ENCODE peak calls at places on chromosomes 12 and 14, in four cellular contexts. One of them, this sample, is unnamed.
A peak's percentile ranks its signal among the peaks of the same experiment; 100 is the strongest.

GRCh38 chr14:101456246-101457159 is 104.8 kb upstream of the DIO3 start:
- DNase-seq in psoas muscle: no peak
- DNase-seq in cardiac muscle cell: no peak
- DNase-seq in SK-N-SH: no peak
- DNase-seq in this sample: no peak

GRCh38 chr14:27186048-27186447 is 588.2 kb upstream of the NOVA1 start:
- DNase-seq in psoas muscle: no peak
- DNase-seq in cardiac muscle cell: no peak
- DNase-seq in SK-N-SH: no peak
- DNase-seq in this sample: no peak

GRCh38 chr14:34039428-34040047 is 88.7 kb upstream of the EGLN3 start:
- DNase-seq in psoas muscle: no peak
- DNase-seq in cardiac muscle cell: no peak
- DNase-seq in SK-N-SH: no peak
- DNase-seq in this sample: no peak

GRCh38 chr12:91432079-91432478 is 249.5 kb upstream of the DCN start:
- DNase-seq in psoas muscle: no peak
- DNase-seq in cardiac muscle cell: peak; percentile 75
- DNase-seq in SK-N-SH: no peak
- DNase-seq in this sample: peak; percentile 4

GRCh38 chr12:11162494-11162893 is 8.5 kb upstream of the SMIM10L1 start:
- DNase-seq in psoas muscle: no peak
- DNase-seq in cardiac muscle cell: no peak
- DNase-seq in SK-N-SH: no peak
- DNase-seq in this sample: peak; percentile 3

GRCh38 chr14:99497894-99498293 is 16.7 kb downstream of the CCNK start:
- DNase-seq in psoas muscle: no peak
- DNase-seq in cardiac muscle cell: no peak
- DNase-seq in SK-N-SH: no peak
- DNase-seq in this sample: no peak

GRCh38 chr14:43674273-43674672 is 832.8 kb downstream of the FSCB start:
- DNase-seq in psoas muscle: no peak
- DNase-seq in cardiac muscle cell: no peak
- DNase-seq in SK-N-SH: no peak
- DNase-seq in this sample: no peak

GRCh38 chr14:103656758-103657133 is 27.7 kb downstream of the KLC1 start:
- DNase-seq in psoas muscle: no peak
- DNase-seq in cardiac muscle cell: no peak
- DNase-seq in SK-N-SH: no peak
- DNase-seq in this sample: no peak

GRCh38 chr14:104926619-104927431 is 2.1 kb downstream of the PLD4 start:
- DNase-seq in psoas muscle: no peak
- DNase-seq in cardiac muscle cell: peak; percentile 32
- DNase-seq in SK-N-SH: no peak
- DNase-seq in this sample: no peak

GRCh38 chr12:27094726-27095125 is 12.3 kb upstream of the C12orf71 start:
- DNase-seq in psoas muscle: no peak
- DNase-seq in cardiac muscle cell: no peak
- DNase-seq in SK-N-SH: no peak
- DNase-seq in this sample: no peak

GRCh38 chr12:115375188-115375991 is 691.4 kb upstream of the TBX3 start:
- DNase-seq in psoas muscle: no peak
- DNase-seq in cardiac muscle cell: no peak
- DNase-seq in SK-N-SH: no peak
- DNase-seq in this sample: peak; percentile 78

GRCh38 chr14:81523616-81524015 is 10.0 kb downstream of the SEL1L start:
- DNase-seq in psoas muscle: no peak
- DNase-seq in cardiac muscle cell: no peak
- DNase-seq in SK-N-SH: no peak
- DNase-seq in this sample: no peak

GRCh38 chr12:98895086-98895651 is 250.1 kb downstream of the APAF1 start:
- DNase-seq in psoas muscle: no peak
- DNase-seq in cardiac muscle cell: peak; percentile 49
- DNase-seq in SK-N-SH: peak; percentile 67
- DNase-seq in this sample: no peak

GRCh38 chr12:119180380-119181040 is 1.8 kb downstream of the HSPB8 start:
- DNase-seq in psoas muscle: peak; percentile 74
- DNase-seq in cardiac muscle cell: peak; percentile 38
- DNase-seq in SK-N-SH: no peak
- DNase-seq in this sample: peak; percentile 68

GRCh38 chr14:105711841-105712460 is 185.6 kb downstream of the TMEM121 start:
- DNase-seq in psoas muscle: no peak
- DNase-seq in cardiac muscle cell: no peak
- DNase-seq in SK-N-SH: peak; percentile 40
- DNase-seq in this sample: no peak

GRCh38 chr14:90850487-90850886 is 34.3 kb upstream of the TTC7B start:
- DNase-seq in psoas muscle: no peak
- DNase-seq in cardiac muscle cell: no peak
- DNase-seq in SK-N-SH: no peak
- DNase-seq in this sample: no peak

GRCh38 chr12:27284751-27285150 is 40.7 kb downstream of the STK38L start:
- DNase-seq in psoas muscle: no peak
- DNase-seq in cardiac muscle cell: no peak
- DNase-seq in SK-N-SH: no peak
- DNase-seq in this sample: peak; percentile 89

GRCh38 chr14:37890095-37890494 is 294.7 kb downstream of the TTC6 start:
- DNase-seq in psoas muscle: no peak
- DNase-seq in cardiac muscle cell: no peak
- DNase-seq in SK-N-SH: no peak
- DNase-seq in this sample: no peak

GRCh38 chr12:69509308-69509736 is 39.1 kb downstream of the FRS2 start:
- DNase-seq in psoas muscle: no peak
- DNase-seq in cardiac muscle cell: no peak
- DNase-seq in SK-N-SH: peak; percentile 40
- DNase-seq in this sample: peak; percentile 26

GRCh38 chr14:23861666-23862065 is 91.9 kb upstream of the DHRS4 start:
- DNase-seq in psoas muscle: no peak
- DNase-seq in cardiac muscle cell: peak; percentile 36
- DNase-seq in SK-N-SH: no peak
- DNase-seq in this sample: no peak

GRCh38 chr12:89391726-89392336 is 39.5 kb upstream of the DUSP6 start:
- DNase-seq in psoas muscle: no peak
- DNase-seq in cardiac muscle cell: no peak
- DNase-seq in SK-N-SH: no peak
- DNase-seq in this sample: no peak

GRCh38 chr12:104741497-104742367 is 216.4 kb downstream of the SLC41A2 start:
- DNase-seq in psoas muscle: no peak
- DNase-seq in cardiac muscle cell: no peak
- DNase-seq in SK-N-SH: no peak
- DNase-seq in this sample: peak; percentile 27

GRCh38 chr12:132055535-132056096 is 88.5 kb downstream of the DDX51 start:
- DNase-seq in psoas muscle: no peak
- DNase-seq in cardiac muscle cell: no peak
- DNase-seq in SK-N-SH: no peak
- DNase-seq in this sample: no peak

GRCh38 chr14:39025810-39026627 is 77.0 kb downstream of the SEC23A start:
- DNase-seq in psoas muscle: no peak
- DNase-seq in cardiac muscle cell: no peak
- DNase-seq in SK-N-SH: no peak
- DNase-seq in this sample: no peak

GRCh38 chr14:31990959-31991541 is 86.1 kb upstream of the ARHGAP5 start:
- DNase-seq in psoas muscle: no peak
- DNase-seq in cardiac muscle cell: no peak
- DNase-seq in SK-N-SH: no peak
- DNase-seq in this sample: peak; percentile 70

GRCh38 chr12:71270057-71270456 is 112.3 kb upstream of the TSPAN8 start:
- DNase-seq in psoas muscle: no peak
- DNase-seq in cardiac muscle cell: no peak
- DNase-seq in SK-N-SH: no peak
- DNase-seq in this sample: no peak

GRCh38 chr14:64218344-64219240 is 75.6 kb downstream of the ESR2 start:
- DNase-seq in psoas muscle: no peak
- DNase-seq in cardiac muscle cell: peak; percentile 30
- DNase-seq in SK-N-SH: peak; percentile 29
- DNase-seq in this sample: no peak

GRCh38 chr12:95574030-95574429 is 22.8 kb upstream of the USP44 start:
- DNase-seq in psoas muscle: no peak
- DNase-seq in cardiac muscle cell: no peak
- DNase-seq in SK-N-SH: no peak
- DNase-seq in this sample: no peak

GRCh38 chr12:7787574-7788315 is 1.5 kb upstream of the NANOG start:
- DNase-seq in psoas muscle: no peak
- DNase-seq in cardiac muscle cell: no peak
- DNase-seq in SK-N-SH: no peak
- DNase-seq in this sample: peak; percentile 28

GRCh38 chr14:24279301-24280186 is 8.1 kb upstream of the RABGGTA start:
- DNase-seq in psoas muscle: no peak
- DNase-seq in cardiac muscle cell: no peak
- DNase-seq in SK-N-SH: peak; percentile 67
- DNase-seq in this sample: peak; percentile 6

GRCh38 chr14:26820101-26820500 is 222.3 kb upstream of the NOVA1 start:
- DNase-seq in psoas muscle: no peak
- DNase-seq in cardiac muscle cell: no peak
- DNase-seq in SK-N-SH: no peak
- DNase-seq in this sample: peak; percentile 92

GRCh38 chr12:7645395-7646177 is 20.1 kb downstream of the APOBEC1 start:
- DNase-seq in psoas muscle: no peak
- DNase-seq in cardiac muscle cell: peak; percentile 59
- DNase-seq in SK-N-SH: peak; percentile 52
- DNase-seq in this sample: peak; percentile 54

GRCh38 chr12:40749863-40750262 is 57.6 kb downstream of the CNTN1 start:
- DNase-seq in psoas muscle: no peak
- DNase-seq in cardiac muscle cell: no peak
- DNase-seq in SK-N-SH: no peak
- DNase-seq in this sample: no peak

GRCh38 chr12:83318386-83318971 is 631.8 kb downstream of the TMTC2 start:
- DNase-seq in psoas muscle: no peak
- DNase-seq in cardiac muscle cell: peak; percentile 15
- DNase-seq in SK-N-SH: no peak
- DNase-seq in this sample: no peak

GRCh38 chr12:26740348-26740747 is 92.6 kb downstream of the ITPR2 start:
- DNase-seq in psoas muscle: no peak
- DNase-seq in cardiac muscle cell: no peak
- DNase-seq in SK-N-SH: no peak
- DNase-seq in this sample: no peak

DNA sequence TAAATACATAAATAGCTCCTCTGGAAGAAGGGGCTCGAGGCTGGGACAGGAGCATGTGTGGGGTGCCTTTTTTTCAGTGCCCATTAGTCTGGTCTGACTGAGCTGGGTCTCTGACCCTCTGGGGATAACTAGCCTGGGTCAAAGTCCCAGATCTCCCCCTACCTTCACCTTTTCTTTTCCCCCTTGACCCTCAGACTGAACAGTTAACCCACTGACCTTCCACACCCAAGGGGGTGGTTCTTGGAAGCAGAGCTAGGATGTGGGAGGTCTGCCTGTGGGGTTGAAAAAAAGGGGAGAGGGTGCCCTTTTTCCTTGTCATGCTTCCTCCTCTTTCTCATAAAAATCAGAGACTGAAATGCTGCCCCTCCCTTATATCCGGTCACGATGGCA is 925 bp upstream of the GLI1 start:
- DNase-seq in psoas muscle: no peak
- DNase-seq in cardiac muscle cell: no peak
- DNase-seq in SK-N-SH: no peak
- DNase-seq in this sample: no peak
- H3K4me3 ChIP-seq in psoas muscle: peak overlapping the region; percentile 77
- H3K4me3 ChIP-seq in cardiac muscle cell: peak overlapping the region; percentile 43
- H3K4me3 ChIP-seq in SK-N-SH: peak overlapping the region; percentile 90
- H3K4me3 ChIP-seq in this sample: peak overlapping the region; percentile 79

DNA sequence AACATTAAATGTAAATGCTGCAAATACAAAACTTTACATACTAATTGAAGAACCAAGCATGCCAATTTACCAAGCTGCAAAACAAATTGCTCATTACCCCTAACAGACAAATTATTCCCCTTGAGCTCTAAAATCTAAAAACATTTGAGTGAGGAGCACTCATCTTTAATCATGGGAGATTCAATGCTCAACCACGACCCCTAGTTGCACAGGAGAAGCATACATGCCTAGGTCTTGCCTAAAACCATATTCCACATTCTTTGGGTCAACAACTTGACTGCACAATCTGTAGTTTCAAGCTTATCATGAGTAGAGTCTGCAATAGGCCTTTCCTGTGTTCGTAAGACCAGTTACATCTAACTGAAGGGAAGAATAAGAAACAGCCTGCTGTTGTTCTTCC is 69.7 kb downstream of the MGAT4C start:
- DNase-seq in psoas muscle: no peak
- DNase-seq in cardiac muscle cell: no peak
- DNase-seq in SK-N-SH: no peak
- DNase-seq in this sample: peak; percentile 30
- TF ChIP-seq CTCF in psoas muscle: no peak
- TF ChIP-seq CTCF in cardiac muscle cell: peak; percentile 15
- TF ChIP-seq CTCF in SK-N-SH: no peak
- TF ChIP-seq CTCF in this sample: peak; percentile 36

GRCh38 chr14:51554953-51555352 is 96.8 kb upstream of the FRMD6 start:
- DNase-seq in psoas muscle: no peak
- DNase-seq in cardiac muscle cell: no peak
- DNase-seq in SK-N-SH: no peak
- DNase-seq in this sample: peak; percentile 62
- H3K4me3 ChIP-seq in psoas muscle: no peak overlapping the region
- H3K4me3 ChIP-seq in cardiac muscle cell: no peak overlapping the region
- H3K4me3 ChIP-seq in SK-N-SH: no peak overlapping the region
- H3K4me3 ChIP-seq in this sample: no peak overlapping the region

DNA sequence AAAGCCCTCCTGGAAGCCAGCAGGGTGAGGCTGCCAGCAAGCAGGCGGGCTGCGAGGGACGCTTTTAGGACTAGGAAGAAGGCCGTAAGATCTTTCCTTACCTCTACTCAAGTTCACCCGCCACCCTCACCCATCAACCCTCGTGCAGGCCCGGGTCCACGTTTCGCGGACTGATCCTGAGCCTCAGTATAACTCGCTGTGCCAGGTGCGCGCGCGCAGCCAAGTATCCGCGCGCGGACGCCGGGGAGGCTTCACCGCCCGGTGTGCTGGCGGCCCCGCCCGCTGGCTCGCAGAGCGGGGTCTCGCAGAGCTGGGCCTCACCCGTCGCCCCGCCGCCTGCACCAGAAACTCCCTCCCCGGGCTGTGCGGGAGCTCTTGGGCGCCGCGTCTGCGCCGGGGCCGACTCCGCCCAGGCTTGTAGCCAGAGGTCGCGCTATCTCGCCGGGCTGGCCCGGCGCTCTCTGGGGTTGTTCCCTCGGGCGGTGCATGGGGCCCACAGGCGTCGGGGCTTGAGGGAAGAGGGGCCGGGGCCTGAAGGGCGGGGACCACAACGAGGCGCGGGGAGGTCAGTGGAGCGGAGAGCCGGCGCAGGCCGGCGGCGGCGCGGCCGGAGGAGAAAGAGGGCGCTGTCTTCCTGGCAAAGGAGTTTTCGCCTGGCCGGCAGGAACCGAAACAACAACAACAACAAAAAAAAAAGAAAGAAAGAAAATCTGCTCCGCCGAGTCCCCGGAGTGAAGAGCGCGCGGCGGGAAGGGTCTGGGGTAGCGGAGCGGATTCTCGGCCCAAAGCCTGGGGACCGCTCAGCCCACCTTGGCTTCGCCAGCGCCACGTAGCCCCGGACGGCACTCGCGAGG is 7.7 kb upstream of the SIX1 start:
- DNase-seq in psoas muscle: peak; percentile 71
- DNase-seq in cardiac muscle cell: peak; percentile 73
- DNase-seq in SK-N-SH: peak; percentile 71
- DNase-seq in this sample: peak; percentile 69
- TF ChIP-seq CTCF in psoas muscle: peak; percentile 46
- TF ChIP-seq CTCF in cardiac muscle cell: peak; percentile 64
- TF ChIP-seq CTCF in SK-N-SH: peak; percentile 64
- TF ChIP-seq CTCF in this sample: peak; percentile 31

This sample was measured in fibroblast of mammary gland.